ENCODE peak calls at places on chromosomes 1 and 21, in nine cellular contexts. One of them, this sample, is unnamed.

GRCh38 chr1:210049616-210050015 is 111.6 kb downstream of the SYT14 start:
- DNase-seq in dorsolateral prefrontal cortex: no peak
- DNase-seq in OCI-LY7: no peak
- DNase-seq in ovary: no peak
- DNase-seq in fibroblast of the aortic adventitia: no peak
- DNase-seq in fibroblast of mammary gland: no peak
- DNase-seq in hepatocyte: no peak
- DNase-seq in heart right ventricle: no peak
- DNase-seq in astrocyte of the spinal cord: no peak
- DNase-seq in this sample: no peak

GRCh38 chr1:162918111-162918754 is 57.3 kb upstream of the CCDC190 start:
- DNase-seq in ovary: no peak
- DNase-seq in OCI-LY7: no peak
- DNase-seq in fibroblast of the aortic adventitia: no peak
- DNase-seq in dorsolateral prefrontal cortex: no peak
- DNase-seq in hepatocyte: no peak
- DNase-seq in fibroblast of mammary gland: no peak
- DNase-seq in heart right ventricle: no peak
- DNase-seq in astrocyte of the spinal cord: no peak
- DNase-seq in this sample: no peak

GRCh38 chr1:54885863-54886723 is 902 bp downstream of the DHCR24 start:
- DNase-seq in heart right ventricle: no peak
- DNase-seq in fibroblast of mammary gland: peak
- DNase-seq in astrocyte of the spinal cord: no peak
- DNase-seq in fibroblast of the aortic adventitia: peak
- DNase-seq in hepatocyte: peak
- DNase-seq in OCI-LY7: peak
- DNase-seq in dorsolateral prefrontal cortex: no peak
- DNase-seq in ovary: no peak
- DNase-seq in this sample: no peak

GRCh38 chr1:151992345-151993083 is 1.1 kb downstream of the S100A10 start:
- DNase-seq in ovary: peak
- DNase-seq in fibroblast of the aortic adventitia: peak
- DNase-seq in hepatocyte: peak
- DNase-seq in astrocyte of the spinal cord: peak
- DNase-seq in dorsolateral prefrontal cortex: no peak
- DNase-seq in OCI-LY7: no peak
- DNase-seq in heart right ventricle: peak
- DNase-seq in fibroblast of mammary gland: peak
- DNase-seq in this sample: no peak

GRCh38 chr1:5949074-5949760 is 43.0 kb downstream of the NPHP4 start:
- DNase-seq in ovary: no peak
- DNase-seq in fibroblast of the aortic adventitia: no peak
- DNase-seq in dorsolateral prefrontal cortex: no peak
- DNase-seq in hepatocyte: peak
- DNase-seq in fibroblast of mammary gland: no peak
- DNase-seq in heart right ventricle: no peak
- DNase-seq in OCI-LY7: no peak
- DNase-seq in astrocyte of the spinal cord: no peak
- DNase-seq in this sample: no peak

GRCh38 chr21:44524412-44525371 is 15.3 kb downstream of the KRTAP10-1 start:
- DNase-seq in heart right ventricle: no peak
- DNase-seq in OCI-LY7: no peak
- DNase-seq in hepatocyte: no peak
- DNase-seq in fibroblast of the aortic adventitia: no peak
- DNase-seq in ovary: no peak
- DNase-seq in fibroblast of mammary gland: no peak
- DNase-seq in dorsolateral prefrontal cortex: no peak
- DNase-seq in astrocyte of the spinal cord: no peak
- DNase-seq in this sample: no peak

GRCh38 chr1:170168263-170168662 is 22.5 kb downstream of the NTMT2 start:
- DNase-seq in hepatocyte: no peak
- DNase-seq in heart right ventricle: no peak
- DNase-seq in astrocyte of the spinal cord: peak
- DNase-seq in OCI-LY7: no peak
- DNase-seq in dorsolateral prefrontal cortex: no peak
- DNase-seq in fibroblast of mammary gland: peak
- DNase-seq in ovary: no peak
- DNase-seq in fibroblast of the aortic adventitia: peak
- DNase-seq in this sample: peak

GRCh38 chr1:64220241-64220640 is 16.8 kb downstream of the UBE2U start:
- DNase-seq in dorsolateral prefrontal cortex: no peak
- DNase-seq in ovary: no peak
- DNase-seq in hepatocyte: no peak
- DNase-seq in OCI-LY7: no peak
- DNase-seq in heart right ventricle: no peak
- DNase-seq in fibroblast of the aortic adventitia: no peak
- DNase-seq in fibroblast of mammary gland: peak
- DNase-seq in astrocyte of the spinal cord: no peak
- DNase-seq in this sample: no peak

GRCh38 chr1:81660286-81660685 is 140.4 kb upstream of the ADGRL2 start:
- DNase-seq in astrocyte of the spinal cord: no peak
- DNase-seq in dorsolateral prefrontal cortex: no peak
- DNase-seq in heart right ventricle: no peak
- DNase-seq in fibroblast of mammary gland: no peak
- DNase-seq in ovary: no peak
- DNase-seq in OCI-LY7: no peak
- DNase-seq in hepatocyte: peak
- DNase-seq in fibroblast of the aortic adventitia: peak
- DNase-seq in this sample: no peak

GRCh38 chr1:41408691-41409090 is 47.5 kb downstream of the FOXO6 start:
- DNase-seq in dorsolateral prefrontal cortex: no peak
- DNase-seq in fibroblast of the aortic adventitia: no peak
- DNase-seq in astrocyte of the spinal cord: no peak
- DNase-seq in hepatocyte: no peak
- DNase-seq in ovary: no peak
- DNase-seq in fibroblast of mammary gland: no peak
- DNase-seq in heart right ventricle: no peak
- DNase-seq in OCI-LY7: no peak
- DNase-seq in this sample: no peak

GRCh38 chr1:40757084-40757483 is 26.5 kb upstream of the KCNQ4 start:
- DNase-seq in heart right ventricle: no peak
- DNase-seq in hepatocyte: no peak
- DNase-seq in OCI-LY7: no peak
- DNase-seq in astrocyte of the spinal cord: no peak
- DNase-seq in fibroblast of mammary gland: no peak
- DNase-seq in ovary: no peak
- DNase-seq in dorsolateral prefrontal cortex: no peak
- DNase-seq in fibroblast of the aortic adventitia: no peak
- DNase-seq in this sample: no peak

GRCh38 chr21:44337428-44337827 is 1.8 kb downstream of the CFAP410 start:
- DNase-seq in hepatocyte: no peak
- DNase-seq in ovary: no peak
- DNase-seq in astrocyte of the spinal cord: no peak
- DNase-seq in fibroblast of the aortic adventitia: peak
- DNase-seq in heart right ventricle: no peak
- DNase-seq in OCI-LY7: no peak
- DNase-seq in fibroblast of mammary gland: no peak
- DNase-seq in dorsolateral prefrontal cortex: no peak
- DNase-seq in this sample: no peak

GRCh38 chr1:99264201-99265021 is at the start of gene PLPPR4:
- DNase-seq in astrocyte of the spinal cord: peak
- DNase-seq in dorsolateral prefrontal cortex: peak
- DNase-seq in heart right ventricle: peak
- DNase-seq in hepatocyte: peak
- DNase-seq in fibroblast of mammary gland: peak
- DNase-seq in fibroblast of the aortic adventitia: peak
- DNase-seq in ovary: no peak
- DNase-seq in OCI-LY7: no peak
- DNase-seq in this sample: no peak

GRCh38 chr1:209585197-209585596 is 1.7 kb downstream of the CAMK1G start:
- DNase-seq in dorsolateral prefrontal cortex: no peak
- DNase-seq in astrocyte of the spinal cord: no peak
- DNase-seq in fibroblast of mammary gland: no peak
- DNase-seq in hepatocyte: no peak
- DNase-seq in ovary: no peak
- DNase-seq in heart right ventricle: no peak
- DNase-seq in fibroblast of the aortic adventitia: no peak
- DNase-seq in OCI-LY7: no peak
- DNase-seq in this sample: no peak

GRCh38 chr21:35244514-35244913 is 195.4 kb upstream of the RUNX1 start:
- DNase-seq in fibroblast of the aortic adventitia: peak
- DNase-seq in astrocyte of the spinal cord: no peak
- DNase-seq in heart right ventricle: no peak
- DNase-seq in OCI-LY7: no peak
- DNase-seq in fibroblast of mammary gland: peak
- DNase-seq in dorsolateral prefrontal cortex: no peak
- DNase-seq in hepatocyte: no peak
- DNase-seq in ovary: no peak
- DNase-seq in this sample: no peak

GRCh38 chr1:232547938-232548484 is 81.9 kb downstream of the SIPA1L2 start:
- DNase-seq in heart right ventricle: no peak
- DNase-seq in dorsolateral prefrontal cortex: no peak
- DNase-seq in fibroblast of the aortic adventitia: no peak
- DNase-seq in fibroblast of mammary gland: no peak
- DNase-seq in ovary: no peak
- DNase-seq in astrocyte of the spinal cord: no peak
- DNase-seq in OCI-LY7: peak
- DNase-seq in hepatocyte: no peak
- DNase-seq in this sample: no peak

GRCh38 chr21:46183910-46184624 is at the start of gene SPATC1L:
- DNase-seq in hepatocyte: peak
- DNase-seq in fibroblast of the aortic adventitia: peak
- DNase-seq in dorsolateral prefrontal cortex: peak
- DNase-seq in astrocyte of the spinal cord: peak
- DNase-seq in OCI-LY7: peak
- DNase-seq in fibroblast of mammary gland: peak
- DNase-seq in ovary: peak
- DNase-seq in heart right ventricle: peak
- DNase-seq in this sample: no peak

GRCh38 chr1:245751671-245752070 is 596.9 kb downstream of the KIF26B start:
- DNase-seq in fibroblast of the aortic adventitia: no peak
- DNase-seq in hepatocyte: no peak
- DNase-seq in heart right ventricle: no peak
- DNase-seq in OCI-LY7: no peak
- DNase-seq in astrocyte of the spinal cord: peak
- DNase-seq in ovary: no peak
- DNase-seq in dorsolateral prefrontal cortex: no peak
- DNase-seq in fibroblast of mammary gland: no peak
- DNase-seq in this sample: no peak

GRCh38 chr1:150066838-150067183 is 765 bp upstream of the VPS45 start:
- DNase-seq in hepatocyte: peak
- DNase-seq in dorsolateral prefrontal cortex: peak
- DNase-seq in ovary: no peak
- DNase-seq in fibroblast of mammary gland: no peak
- DNase-seq in astrocyte of the spinal cord: no peak
- DNase-seq in heart right ventricle: peak
- DNase-seq in fibroblast of the aortic adventitia: no peak
- DNase-seq in OCI-LY7: peak
- DNase-seq in this sample: no peak

GRCh38 chr1:87521446-87521845 is 192.8 kb downstream of the LMO4 start:
- DNase-seq in fibroblast of the aortic adventitia: no peak
- DNase-seq in hepatocyte: no peak
- DNase-seq in heart right ventricle: no peak
- DNase-seq in dorsolateral prefrontal cortex: no peak
- DNase-seq in ovary: no peak
- DNase-seq in OCI-LY7: no peak
- DNase-seq in fibroblast of mammary gland: no peak
- DNase-seq in astrocyte of the spinal cord: no peak
- DNase-seq in this sample: no peak

GRCh38 chr1:155062151-155062686 is 1.3 kb upstream of the EFNA4 start:
- DNase-seq in dorsolateral prefrontal cortex: no peak
- DNase-seq in ovary: peak
- DNase-seq in astrocyte of the spinal cord: no peak
- DNase-seq in fibroblast of the aortic adventitia: no peak
- DNase-seq in hepatocyte: peak
- DNase-seq in fibroblast of mammary gland: no peak
- DNase-seq in OCI-LY7: peak
- DNase-seq in heart right ventricle: no peak
- DNase-seq in this sample: no peak
- TF ChIP-seq CTCF in dorsolateral prefrontal cortex: no peak
- TF ChIP-seq CTCF in ovary: no peak
- TF ChIP-seq CTCF in astrocyte of the spinal cord: peak
- TF ChIP-seq CTCF in fibroblast of the aortic adventitia: peak
- TF ChIP-seq CTCF in hepatocyte: no peak
- TF ChIP-seq CTCF in fibroblast of mammary gland: no peak
- TF ChIP-seq CTCF in OCI-LY7: no peak
- TF ChIP-seq CTCF in heart right ventricle: no peak
- TF ChIP-seq CTCF in this sample: no peak

GRCh38 chr1:15224259-15224869 is 22.7 kb upstream of the FHAD1 start:
- DNase-seq in fibroblast of the aortic adventitia: no peak
- DNase-seq in heart right ventricle: no peak
- DNase-seq in ovary: no peak
- DNase-seq in OCI-LY7: no peak
- DNase-seq in dorsolateral prefrontal cortex: no peak
- DNase-seq in astrocyte of the spinal cord: no peak
- DNase-seq in hepatocyte: no peak
- DNase-seq in fibroblast of mammary gland: no peak
- DNase-seq in this sample: no peak
- H3K4me3 ChIP-seq in fibroblast of the aortic adventitia: no peak
- H3K4me3 ChIP-seq in heart right ventricle: no peak
- H3K4me3 ChIP-seq in ovary: no peak
- H3K4me3 ChIP-seq in OCI-LY7: no peak
- H3K4me3 ChIP-seq in dorsolateral prefrontal cortex: no peak
- H3K4me3 ChIP-seq in astrocyte of the spinal cord: no peak
- H3K4me3 ChIP-seq in hepatocyte: no peak
- H3K4me3 ChIP-seq in fibroblast of mammary gland: no peak
- H3K4me3 ChIP-seq in this sample: no peak

DNA sequence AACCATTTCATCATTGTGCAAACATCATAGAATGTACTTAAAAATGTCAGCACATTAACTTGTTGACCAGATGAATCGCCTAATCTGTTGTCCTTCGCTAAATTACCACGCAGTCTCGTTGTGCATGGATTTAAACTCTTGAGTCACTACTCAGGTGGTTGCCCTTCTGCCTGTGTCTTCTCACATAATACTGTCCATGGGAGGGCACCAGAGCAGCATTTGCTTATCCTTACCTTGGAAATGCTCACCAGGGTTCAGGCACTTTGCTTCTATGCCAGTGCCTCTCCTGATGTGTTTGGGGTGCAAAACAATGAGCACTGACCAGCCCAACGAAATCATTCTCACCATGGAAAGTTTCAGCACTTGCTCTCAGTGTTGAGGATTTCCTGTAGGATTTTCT is 559.9 kb downstream of the RWDD3 start:
- DNase-seq in OCI-LY7: no peak
- DNase-seq in dorsolateral prefrontal cortex: no peak
- DNase-seq in fibroblast of the aortic adventitia: no peak
- DNase-seq in astrocyte of the spinal cord: no peak
- DNase-seq in ovary: no peak
- DNase-seq in fibroblast of mammary gland: peak
- DNase-seq in hepatocyte: peak
- DNase-seq in heart right ventricle: no peak
- DNase-seq in this sample: no peak
- TF ChIP-seq CTCF in OCI-LY7: no peak
- TF ChIP-seq CTCF in dorsolateral prefrontal cortex: no peak
- TF ChIP-seq CTCF in fibroblast of the aortic adventitia: no peak
- TF ChIP-seq CTCF in astrocyte of the spinal cord: peak
- TF ChIP-seq CTCF in ovary: no peak
- TF ChIP-seq CTCF in fibroblast of mammary gland: peak
- TF ChIP-seq CTCF in hepatocyte: peak
- TF ChIP-seq CTCF in heart right ventricle: no peak
- TF ChIP-seq CTCF in this sample: no peak

DNA sequence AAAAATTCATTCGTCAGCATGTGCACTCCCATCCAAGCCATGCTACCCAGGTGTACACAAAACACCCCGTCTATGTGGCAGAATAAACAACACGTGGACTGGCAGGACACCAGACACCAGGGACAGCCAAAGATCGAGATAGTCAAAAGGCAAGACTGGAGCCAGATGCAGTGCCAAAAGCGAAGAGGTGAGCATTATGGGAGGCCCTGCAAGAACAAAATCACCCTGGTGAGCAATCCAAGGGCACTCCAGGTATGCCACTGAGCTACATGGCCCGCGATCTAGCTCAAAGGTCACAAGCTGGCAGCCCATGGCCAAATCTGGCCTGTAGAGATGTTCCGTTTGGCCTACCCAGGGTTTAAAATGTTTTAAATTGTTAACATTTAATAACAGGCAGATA is 33.7 kb downstream of the PLPP3 start:
- DNase-seq in fibroblast of the aortic adventitia: no peak
- DNase-seq in OCI-LY7: no peak
- DNase-seq in dorsolateral prefrontal cortex: no peak
- DNase-seq in heart right ventricle: no peak
- DNase-seq in ovary: no peak
- DNase-seq in fibroblast of mammary gland: no peak
- DNase-seq in hepatocyte: no peak
- DNase-seq in astrocyte of the spinal cord: no peak
- DNase-seq in this sample: no peak
- H3K4me3 ChIP-seq in fibroblast of the aortic adventitia: no peak
- H3K4me3 ChIP-seq in OCI-LY7: no peak
- H3K4me3 ChIP-seq in dorsolateral prefrontal cortex: no peak
- H3K4me3 ChIP-seq in heart right ventricle: no peak
- H3K4me3 ChIP-seq in ovary: no peak
- H3K4me3 ChIP-seq in fibroblast of mammary gland: no peak
- H3K4me3 ChIP-seq in hepatocyte: no peak
- H3K4me3 ChIP-seq in astrocyte of the spinal cord: no peak
- H3K4me3 ChIP-seq in this sample: no peak